ENCODE peak calls at places on chromosomes 13 and 19, in nine cellular contexts. X, P, E, K, O, V, F, C and Q are unnamed samples.

GRCh38 chr13:32426981-32427851 is 714 bp downstream of the N4BP2L1 start:
- DNase-seq in X (peak; percentile 29), P (peak; percentile 89), E (peak; percentile 77), K (peak; percentile 57), O (peak; percentile 56), V (peak; percentile 82), F (peak; percentile 25), C (no peak), Q (peak; percentile 52)

GRCh38 chr13:97328222-97328790 is 105.7 kb upstream of the RAP2A start:
- DNase-seq in X (peak; percentile 86), P (no peak), E (no peak), K (no peak), O (no peak), V (no peak), F (peak; percentile 71), C (no peak), Q (peak; percentile 30)

GRCh38 chr13:49020940-49021548 is 45.3 kb downstream of the FNDC3A start:
- DNase-seq in X (no peak), P (no peak), E (no peak), K (no peak), O (no peak), V (no peak), F (no peak), C (no peak), Q (no peak)

GRCh38 chr13:113151745-113152707 is 6.4 kb upstream of the PROZ start:
- DNase-seq in X (peak; percentile 74), P (no peak), E (peak; percentile 27), K (no peak), O (no peak), V (no peak), F (no peak), C (no peak), Q (no peak)

GRCh38 chr13:20828540-20829364 is 55.0 kb upstream of the EEF1AKMT1 start:
- DNase-seq in X (peak; percentile 64), P (no peak), E (peak; percentile 31), K (no peak), O (peak; percentile 12), V (peak; percentile 12), F (peak; percentile 71), C (no peak), Q (no peak)

GRCh38 chr13:25977671-25978070 is 74.1 kb downstream of the SHISA2 start:
- DNase-seq in X (no peak), P (no peak), E (no peak), K (no peak), O (no peak), V (no peak), F (peak; percentile 15), C (no peak), Q (no peak)

GRCh38 chr13:43355774-43356173 is 332.4 kb downstream of the DNAJC15 start:
- DNase-seq in X (no peak), P (no peak), E (no peak), K (no peak), O (no peak), V (no peak), F (no peak), C (no peak), Q (no peak)

GRCh38 chr13:100646030-100646673 is 28.4 kb downstream of the TMTC4 start:
- DNase-seq in X (peak; percentile 31), P (no peak), E (no peak), K (peak; percentile 36), O (no peak), V (peak; percentile 38), F (peak; percentile 34), C (no peak), Q (no peak)

GRCh38 chr13:79943633-79944032 is 397.3 kb downstream of the SPRY2 start:
- DNase-seq in X (no peak), P (no peak), E (no peak), K (no peak), O (no peak), V (no peak), F (no peak), C (no peak), Q (no peak)

GRCh38 chr13:111115051-111115840 is at the start of gene ARHGEF7:
- DNase-seq in X (no peak), P (no peak), E (peak; percentile 39), K (no peak), O (no peak), V (peak; percentile 22), F (no peak), C (no peak), Q (no peak)

GRCh38 chr13:34462843-34463242 is 479.2 kb upstream of the NBEA start:
- DNase-seq in X (peak; percentile 22), P (no peak), E (no peak), K (peak; percentile 29), O (no peak), V (no peak), F (peak; percentile 76), C (no peak), Q (no peak)

DNA sequence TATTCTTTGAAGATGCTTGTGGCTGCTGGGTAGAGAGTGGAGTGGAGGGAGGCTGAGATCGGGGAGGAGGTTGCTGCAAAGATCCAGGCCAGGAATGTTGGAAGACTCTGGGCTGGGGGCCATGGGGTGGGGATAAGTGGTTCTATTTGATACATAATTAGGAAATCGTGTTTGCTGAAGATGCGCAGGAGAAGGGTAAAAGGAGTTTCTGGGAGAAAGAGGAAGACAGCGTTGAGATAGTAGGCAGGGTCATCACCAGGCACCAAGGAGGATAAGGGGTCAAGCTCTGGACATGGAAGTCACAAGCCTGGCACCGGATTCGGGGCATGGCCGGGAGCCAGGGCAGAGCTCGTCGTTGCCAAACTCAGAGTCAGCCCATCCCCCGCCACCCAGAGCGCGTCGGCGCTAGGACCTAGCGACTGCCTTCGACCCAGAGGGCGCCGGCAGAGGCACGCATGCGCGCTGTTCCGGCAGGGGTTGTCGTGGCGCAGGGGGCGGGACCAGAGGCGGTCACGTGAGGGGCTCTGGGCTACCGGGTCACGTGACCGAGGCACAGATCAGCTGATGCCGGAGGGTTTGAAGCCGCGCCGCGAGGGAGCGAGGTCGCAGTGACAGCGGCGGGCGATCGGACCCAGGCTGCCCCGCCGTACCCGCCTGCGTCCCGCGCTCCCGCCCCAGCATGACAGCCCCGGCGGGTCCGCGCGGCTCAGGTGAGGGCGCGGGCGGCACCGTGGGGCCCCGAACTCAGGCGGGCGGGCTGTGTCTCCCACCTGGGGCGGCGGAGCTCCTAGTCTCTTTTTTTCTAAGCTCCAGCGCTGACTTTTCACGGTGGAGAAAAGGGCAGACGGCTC is at the start of gene MCOLN1:
- DNase-seq in X (peak; percentile 94), P (peak; percentile 99), E (peak; percentile 99), K (peak; percentile 100), O (peak; percentile 100), V (peak; percentile 100), F (peak; percentile 97), C (peak; percentile 94), Q (peak; percentile 99)
- TF ChIP-seq POLR2A in X (no peak), P (peak; percentile 67), E (peak; percentile 38), K (no peak), O (peak; percentile 56), V (peak; percentile 50), F (peak; percentile 73), C (peak; percentile 84), Q (no peak)

DNA sequence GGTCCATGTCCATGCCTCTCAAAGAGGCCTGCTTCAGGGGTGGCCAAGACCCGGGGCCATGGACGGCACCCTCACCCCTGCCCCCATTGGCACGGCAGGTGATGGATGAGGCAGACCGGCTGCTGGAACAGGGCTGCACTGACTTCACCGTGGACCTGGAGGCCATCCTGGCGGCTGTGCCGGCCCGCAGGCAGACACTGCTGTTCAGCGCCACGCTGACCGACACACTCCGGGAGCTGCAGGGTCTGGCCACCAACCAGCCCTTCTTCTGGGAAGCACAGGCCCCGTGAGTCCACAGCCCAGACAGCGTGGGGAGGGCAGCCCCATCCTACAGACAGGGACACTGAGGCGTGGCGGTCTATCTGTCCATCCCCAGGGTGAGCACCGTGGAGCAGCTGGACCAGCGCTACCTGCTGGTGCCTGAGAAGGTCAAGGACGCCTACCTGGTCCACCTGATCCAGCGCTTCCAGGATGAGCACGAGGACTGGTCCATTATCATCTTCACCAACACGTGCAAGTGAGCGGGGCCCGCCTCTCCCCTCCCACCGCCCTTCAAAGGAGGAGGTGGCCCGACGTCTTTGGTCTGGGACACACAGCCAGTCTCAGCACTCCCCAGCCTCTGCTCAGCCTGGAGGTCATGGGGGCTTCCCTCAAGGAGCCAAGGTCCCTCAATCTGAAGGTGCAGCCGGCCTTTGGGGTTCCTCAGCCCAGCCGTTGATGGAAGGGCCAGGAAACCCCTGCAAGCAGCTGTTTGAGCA is 2.9 kb downstream of the DDX49 start:
- DNase-seq in X (no peak), P (no peak), E (no peak), K (no peak), O (no peak), V (no peak), F (no peak), C (no peak), Q (no peak)
- H3K4me1 ChIP-seq in X (peaks cover 5% of the 10 kb centered on the region), P (no peaks in the 10 kb centered on the region), E (peaks cover 6% of the 10 kb centered on the region), K (peaks cover 21% of the 10 kb centered on the region), O (peaks cover 13% of the 10 kb centered on the region), V (peaks cover 23% of the 10 kb centered on the region), F (peaks cover 13% of the 10 kb centered on the region), C (peaks cover 22% of the 10 kb centered on the region), Q (peaks cover 8% of the 10 kb centered on the region)

GRCh38 chr19:15644066-15644741 is 3.5 kb downstream of the CYP4F3 start:
- DNase-seq in X (no peak), P (peak; percentile 78), E (no peak), K (no peak), O (no peak), V (no peak), F (no peak), C (no peak), Q (no peak)

GRCh38 chr19:15641901-15642491 is 1.3 kb downstream of the CYP4F3 start:
- DNase-seq in X (no peak), P (peak; percentile 76), E (no peak), K (no peak), O (no peak), V (no peak), F (no peak), C (peak; percentile 7), Q (no peak)

GRCh38 chr19:15644816-15645215 is 4.1 kb downstream of the CYP4F3 start:
- DNase-seq in X (no peak), P (no peak), E (no peak), K (no peak), O (no peak), V (no peak), F (no peak), C (no peak), Q (no peak)

GRCh38 chr19:15642807-15643206 is 2.1 kb downstream of the CYP4F3 start:
- DNase-seq in X (no peak), P (no peak), E (no peak), K (no peak), O (no peak), V (no peak), F (no peak), C (no peak), Q (no peak)

DNA sequence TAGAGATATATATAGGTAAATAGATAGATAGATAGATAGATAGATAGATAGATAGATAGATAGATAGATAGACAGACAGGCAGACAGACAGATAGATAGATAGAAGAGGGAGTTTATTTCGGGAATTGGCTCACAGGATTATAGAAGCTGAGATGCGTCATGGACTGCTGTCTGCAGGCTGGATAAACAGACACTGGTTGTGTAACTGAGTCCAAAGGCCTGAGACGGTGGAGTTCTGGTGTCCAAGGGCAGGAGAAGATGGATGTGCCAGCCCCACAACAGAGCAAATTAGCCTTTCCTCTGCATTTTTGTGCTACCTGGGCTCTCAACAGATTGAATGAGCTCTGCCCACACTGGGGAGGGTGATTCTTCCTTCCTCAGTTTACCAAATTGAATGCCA is 2.7 kb downstream of the CYP4F3 start:
- DNase-seq in X (no peak), P (peak; percentile 89), E (no peak), K (no peak), O (no peak), V (no peak), F (no peak), C (no peak), Q (no peak)
- TF ChIP-seq POLR2A in X (no peak), P (peak; percentile 23), E (no peak), K (no peak), O (no peak), V (no peak), F (no peak), C (no peak), Q (no peak)

GRCh38 chr19:13040232-13040915 is 45.1 kb downstream of the NFIX start:
- DNase-seq in X (no peak), P (no peak), E (no peak), K (no peak), O (no peak), V (no peak), F (no peak), C (no peak), Q (no peak)
- H3K4me1 ChIP-seq in X (peaks cover 55% of the 10 kb centered on the region), P (no peaks in the 10 kb centered on the region), E (peaks cover 34% of the 10 kb centered on the region), K (peaks cover 67% of the 10 kb centered on the region), O (peaks cover 33% of the 10 kb centered on the region), V (peaks cover 56% of the 10 kb centered on the region), F (peaks cover 15% of the 10 kb centered on the region), C (peaks cover 68% of the 10 kb centered on the region), Q (peaks cover 67% of the 10 kb centered on the region)